ENCODE peak calls at places on chromosomes 2 and 18, in eight cellular contexts. One of them, this sample, is unnamed.

GRCh38 chr2:43519711-43520221 is 76.1 kb downstream of the THADA start:
- DNase-seq in keratinocyte: no peak
- DNase-seq in endothelial cell: no peak
- DNase-seq in esophagus squamous epithelium: no peak
- DNase-seq in HCT116: no peak
- DNase-seq in adrenal gland: no peak
- DNase-seq in AG09309: peak
- DNase-seq in dorsolateral prefrontal cortex: no peak
- DNase-seq in this sample: peak

GRCh38 chr2:151260492-151261239 is 997 bp downstream of the RBM43 start:
- DNase-seq in keratinocyte: no peak
- DNase-seq in endothelial cell: no peak
- DNase-seq in esophagus squamous epithelium: no peak
- DNase-seq in HCT116: no peak
- DNase-seq in adrenal gland: no peak
- DNase-seq in AG09309: peak
- DNase-seq in dorsolateral prefrontal cortex: no peak
- DNase-seq in this sample: no peak

GRCh38 chr2:143030127-143030526 is 99.1 kb upstream of the ARHGAP15 start:
- DNase-seq in keratinocyte: no peak
- DNase-seq in endothelial cell: no peak
- DNase-seq in esophagus squamous epithelium: no peak
- DNase-seq in HCT116: no peak
- DNase-seq in adrenal gland: no peak
- DNase-seq in AG09309: no peak
- DNase-seq in dorsolateral prefrontal cortex: no peak
- DNase-seq in this sample: no peak

GRCh38 chr2:109258376-109258775 is 129.4 kb downstream of the SH3RF3 start:
- DNase-seq in keratinocyte: no peak
- DNase-seq in endothelial cell: no peak
- DNase-seq in esophagus squamous epithelium: no peak
- DNase-seq in HCT116: no peak
- DNase-seq in adrenal gland: no peak
- DNase-seq in AG09309: no peak
- DNase-seq in dorsolateral prefrontal cortex: no peak
- DNase-seq in this sample: no peak

GRCh38 chr2:54666741-54667639 is 56.5 kb upstream of the EML6 start:
- DNase-seq in keratinocyte: no peak
- DNase-seq in endothelial cell: no peak
- DNase-seq in esophagus squamous epithelium: no peak
- DNase-seq in HCT116: no peak
- DNase-seq in adrenal gland: peak
- DNase-seq in AG09309: no peak
- DNase-seq in dorsolateral prefrontal cortex: peak
- DNase-seq in this sample: no peak

GRCh38 chr2:219425238-219426067 is 7.3 kb downstream of the DES start:
- DNase-seq in keratinocyte: no peak
- DNase-seq in endothelial cell: no peak
- DNase-seq in esophagus squamous epithelium: no peak
- DNase-seq in HCT116: no peak
- DNase-seq in adrenal gland: no peak
- DNase-seq in AG09309: no peak
- DNase-seq in dorsolateral prefrontal cortex: no peak
- DNase-seq in this sample: no peak

GRCh38 chr2:22301251-22301650 is 1083.7 kb upstream of the KLHL29 start:
- DNase-seq in keratinocyte: no peak
- DNase-seq in endothelial cell: no peak
- DNase-seq in esophagus squamous epithelium: no peak
- DNase-seq in HCT116: no peak
- DNase-seq in adrenal gland: no peak
- DNase-seq in AG09309: no peak
- DNase-seq in dorsolateral prefrontal cortex: no peak
- DNase-seq in this sample: no peak

GRCh38 chr2:170206805-170207407 is 29.0 kb downstream of the MYO3B start:
- DNase-seq in keratinocyte: no peak
- DNase-seq in endothelial cell: no peak
- DNase-seq in esophagus squamous epithelium: no peak
- DNase-seq in HCT116: no peak
- DNase-seq in adrenal gland: no peak
- DNase-seq in AG09309: no peak
- DNase-seq in dorsolateral prefrontal cortex: no peak
- DNase-seq in this sample: no peak

GRCh38 chr18:13183790-13184189 is 34.8 kb upstream of the LDLRAD4 start:
- DNase-seq in keratinocyte: no peak
- DNase-seq in endothelial cell: no peak
- DNase-seq in esophagus squamous epithelium: no peak
- DNase-seq in HCT116: no peak
- DNase-seq in adrenal gland: peak
- DNase-seq in AG09309: no peak
- DNase-seq in dorsolateral prefrontal cortex: no peak
- DNase-seq in this sample: no peak

GRCh38 chr2:218311543-218311884 is 19.2 kb upstream of the TMBIM1 start:
- DNase-seq in keratinocyte: no peak
- DNase-seq in endothelial cell: no peak
- DNase-seq in esophagus squamous epithelium: no peak
- DNase-seq in HCT116: no peak
- DNase-seq in adrenal gland: no peak
- DNase-seq in AG09309: no peak
- DNase-seq in dorsolateral prefrontal cortex: no peak
- DNase-seq in this sample: no peak

GRCh38 chr2:215598376-215598975 is 162.6 kb upstream of the FN1 start:
- DNase-seq in keratinocyte: no peak
- DNase-seq in endothelial cell: no peak
- DNase-seq in esophagus squamous epithelium: no peak
- DNase-seq in HCT116: no peak
- DNase-seq in adrenal gland: no peak
- DNase-seq in AG09309: peak
- DNase-seq in dorsolateral prefrontal cortex: no peak
- DNase-seq in this sample: no peak

GRCh38 chr2:20656561-20656960 is 5.7 kb upstream of the HS1BP3 start:
- DNase-seq in keratinocyte: no peak
- DNase-seq in endothelial cell: no peak
- DNase-seq in esophagus squamous epithelium: no peak
- DNase-seq in HCT116: no peak
- DNase-seq in adrenal gland: no peak
- DNase-seq in AG09309: no peak
- DNase-seq in dorsolateral prefrontal cortex: no peak
- DNase-seq in this sample: no peak

GRCh38 chr2:108023776-108024175 is 37.5 kb downstream of the SLC5A7 start:
- DNase-seq in keratinocyte: no peak
- DNase-seq in endothelial cell: no peak
- DNase-seq in esophagus squamous epithelium: no peak
- DNase-seq in HCT116: no peak
- DNase-seq in adrenal gland: no peak
- DNase-seq in AG09309: no peak
- DNase-seq in dorsolateral prefrontal cortex: no peak
- DNase-seq in this sample: no peak

GRCh38 chr2:19863303-19864041 is 38.3 kb downstream of the TTC32 start:
- DNase-seq in keratinocyte: no peak
- DNase-seq in endothelial cell: peak
- DNase-seq in esophagus squamous epithelium: no peak
- DNase-seq in HCT116: peak
- DNase-seq in adrenal gland: peak
- DNase-seq in AG09309: peak
- DNase-seq in dorsolateral prefrontal cortex: peak
- DNase-seq in this sample: no peak

GRCh38 chr2:11710632-11711381 is 35.6 kb upstream of the LPIN1 start:
- DNase-seq in keratinocyte: no peak
- DNase-seq in endothelial cell: no peak
- DNase-seq in esophagus squamous epithelium: no peak
- DNase-seq in HCT116: no peak
- DNase-seq in adrenal gland: no peak
- DNase-seq in AG09309: no peak
- DNase-seq in dorsolateral prefrontal cortex: no peak
- DNase-seq in this sample: no peak

GRCh38 chr2:113981404-113982134 is 91.7 kb downstream of the ACTR3 start:
- DNase-seq in keratinocyte: no peak
- DNase-seq in endothelial cell: no peak
- DNase-seq in esophagus squamous epithelium: no peak
- DNase-seq in HCT116: no peak
- DNase-seq in adrenal gland: no peak
- DNase-seq in AG09309: peak
- DNase-seq in dorsolateral prefrontal cortex: no peak
- DNase-seq in this sample: no peak

GRCh38 chr2:186688813-186689212 is 5.0 kb upstream of the FAM171B start:
- DNase-seq in keratinocyte: no peak
- DNase-seq in endothelial cell: no peak
- DNase-seq in esophagus squamous epithelium: no peak
- DNase-seq in HCT116: no peak
- DNase-seq in adrenal gland: no peak
- DNase-seq in AG09309: no peak
- DNase-seq in dorsolateral prefrontal cortex: no peak
- DNase-seq in this sample: no peak

GRCh38 chr18:42508683-42509347 is 553.8 kb downstream of the PIK3C3 start:
- DNase-seq in keratinocyte: no peak
- DNase-seq in endothelial cell: no peak
- DNase-seq in esophagus squamous epithelium: no peak
- DNase-seq in HCT116: no peak
- DNase-seq in adrenal gland: no peak
- DNase-seq in AG09309: no peak
- DNase-seq in dorsolateral prefrontal cortex: no peak
- DNase-seq in this sample: no peak

GRCh38 chr2:225104321-225104720 is 62.1 kb upstream of the DOCK10 start:
- DNase-seq in keratinocyte: no peak
- DNase-seq in endothelial cell: no peak
- DNase-seq in esophagus squamous epithelium: no peak
- DNase-seq in HCT116: no peak
- DNase-seq in adrenal gland: no peak
- DNase-seq in AG09309: no peak
- DNase-seq in dorsolateral prefrontal cortex: no peak
- DNase-seq in this sample: no peak

GRCh38 chr2:8541223-8541622 is 140.6 kb upstream of the ID2 start:
- DNase-seq in keratinocyte: no peak
- DNase-seq in endothelial cell: no peak
- DNase-seq in esophagus squamous epithelium: no peak
- DNase-seq in HCT116: no peak
- DNase-seq in adrenal gland: no peak
- DNase-seq in AG09309: no peak
- DNase-seq in dorsolateral prefrontal cortex: no peak
- DNase-seq in this sample: no peak

GRCh38 chr2:68774569-68775271 is 40.1 kb downstream of the ARHGAP25 start:
- DNase-seq in keratinocyte: no peak
- DNase-seq in endothelial cell: peak
- DNase-seq in esophagus squamous epithelium: peak
- DNase-seq in HCT116: no peak
- DNase-seq in adrenal gland: peak
- DNase-seq in AG09309: no peak
- DNase-seq in dorsolateral prefrontal cortex: peak
- DNase-seq in this sample: no peak

GRCh38 chr18:49747876-49748275 is 65.5 kb downstream of the ACAA2 start:
- DNase-seq in keratinocyte: no peak
- DNase-seq in endothelial cell: no peak
- DNase-seq in esophagus squamous epithelium: no peak
- DNase-seq in HCT116: no peak
- DNase-seq in adrenal gland: no peak
- DNase-seq in AG09309: no peak
- DNase-seq in dorsolateral prefrontal cortex: no peak
- DNase-seq in this sample: no peak

GRCh38 chr18:74669136-74669798 is 71.6 kb downstream of the ZNF407 start:
- DNase-seq in keratinocyte: no peak
- DNase-seq in endothelial cell: no peak
- DNase-seq in esophagus squamous epithelium: no peak
- DNase-seq in HCT116: no peak
- DNase-seq in adrenal gland: no peak
- DNase-seq in AG09309: no peak
- DNase-seq in dorsolateral prefrontal cortex: no peak
- DNase-seq in this sample: no peak
- TF ChIP-seq CTCF in keratinocyte: no peak
- TF ChIP-seq CTCF in endothelial cell: no peak
- TF ChIP-seq CTCF in esophagus squamous epithelium: no peak
- TF ChIP-seq CTCF in HCT116: no peak
- TF ChIP-seq CTCF in adrenal gland: no peak
- TF ChIP-seq CTCF in AG09309: no peak
- TF ChIP-seq CTCF in dorsolateral prefrontal cortex: no peak
- TF ChIP-seq CTCF in this sample: no peak

DNA sequence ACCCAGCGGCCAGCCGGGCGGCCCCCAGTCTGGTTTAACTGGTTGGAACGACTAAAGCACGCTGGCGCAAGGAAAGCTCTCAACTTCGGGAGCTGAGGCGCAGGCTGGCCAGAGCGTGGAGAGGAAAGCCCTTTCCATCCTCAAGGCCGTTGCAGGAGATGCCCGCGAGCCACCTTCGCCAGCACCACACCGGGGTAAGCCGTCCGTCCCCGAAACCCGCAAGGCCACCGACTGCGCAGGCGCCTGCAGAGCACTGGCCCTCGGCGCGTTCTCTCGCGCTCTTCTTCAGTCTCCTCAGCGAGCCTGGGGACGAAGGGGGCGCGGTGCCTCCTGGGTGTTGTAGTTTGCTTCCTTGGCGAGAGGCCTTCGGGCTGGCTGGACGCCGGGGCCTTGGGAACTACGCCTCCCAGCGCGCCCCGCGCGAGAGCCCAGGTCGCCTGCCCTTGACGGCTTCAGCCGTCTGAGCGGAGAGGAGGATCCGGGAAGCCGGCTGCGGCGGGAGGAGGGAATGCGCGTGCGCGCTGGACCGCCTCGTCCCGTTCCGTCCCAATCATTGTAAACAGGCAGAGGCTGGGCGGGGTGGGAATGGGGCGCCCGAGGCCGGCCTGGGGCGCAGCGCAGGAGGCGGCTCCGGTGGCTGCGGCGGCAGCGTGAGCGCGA is at the start of gene RALBP1:
- DNase-seq in keratinocyte: peak
- DNase-seq in endothelial cell: peak
- DNase-seq in esophagus squamous epithelium: peak
- DNase-seq in HCT116: peak
- DNase-seq in adrenal gland: peak
- DNase-seq in AG09309: peak
- DNase-seq in dorsolateral prefrontal cortex: peak
- DNase-seq in this sample: peak
- TF ChIP-seq CTCF in keratinocyte: no peak
- TF ChIP-seq CTCF in endothelial cell: no peak
- TF ChIP-seq CTCF in esophagus squamous epithelium: no peak
- TF ChIP-seq CTCF in HCT116: no peak
- TF ChIP-seq CTCF in adrenal gland: no peak
- TF ChIP-seq CTCF in AG09309: peak
- TF ChIP-seq CTCF in dorsolateral prefrontal cortex: peak
- TF ChIP-seq CTCF in this sample: peak

DNA sequence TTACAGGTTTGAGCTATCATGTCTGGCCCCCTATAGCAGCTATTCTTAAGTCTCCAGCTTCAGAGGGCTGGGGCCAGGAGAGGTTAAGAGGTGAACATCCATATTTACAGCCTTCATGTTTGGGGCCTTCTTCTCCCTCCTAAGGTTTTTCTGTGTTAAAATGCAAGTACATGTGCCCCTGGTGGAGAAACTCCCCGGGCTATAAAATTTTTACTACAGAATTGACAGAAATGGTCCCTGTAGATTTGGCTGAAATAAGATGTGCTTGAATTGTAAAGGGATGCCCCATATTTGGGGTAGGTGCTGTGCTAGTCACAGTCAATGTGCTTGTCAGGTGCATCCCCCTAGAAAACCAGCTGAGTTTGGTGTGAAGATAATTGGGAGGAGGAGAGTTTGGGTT is 263.3 kb upstream of the CXCR4 start:
- DNase-seq in keratinocyte: no peak
- DNase-seq in endothelial cell: no peak
- DNase-seq in esophagus squamous epithelium: no peak
- DNase-seq in HCT116: no peak
- DNase-seq in adrenal gland: no peak
- DNase-seq in AG09309: no peak
- DNase-seq in dorsolateral prefrontal cortex: no peak
- DNase-seq in this sample: no peak
- TF ChIP-seq CTCF in keratinocyte: no peak
- TF ChIP-seq CTCF in endothelial cell: no peak
- TF ChIP-seq CTCF in esophagus squamous epithelium: no peak
- TF ChIP-seq CTCF in HCT116: no peak
- TF ChIP-seq CTCF in adrenal gland: no peak
- TF ChIP-seq CTCF in AG09309: no peak
- TF ChIP-seq CTCF in dorsolateral prefrontal cortex: no peak
- TF ChIP-seq CTCF in this sample: no peak

GRCh38 chr2:119234021-119235019 is 10.7 kb downstream of the STEAP3 start:
- DNase-seq in keratinocyte: no peak
- DNase-seq in endothelial cell: peak
- DNase-seq in esophagus squamous epithelium: no peak
- DNase-seq in HCT116: no peak
- DNase-seq in adrenal gland: no peak
- DNase-seq in AG09309: no peak
- DNase-seq in dorsolateral prefrontal cortex: no peak
- DNase-seq in this sample: no peak
- TF ChIP-seq CTCF in keratinocyte: peak
- TF ChIP-seq CTCF in endothelial cell: no peak
- TF ChIP-seq CTCF in esophagus squamous epithelium: no peak
- TF ChIP-seq CTCF in HCT116: peak
- TF ChIP-seq CTCF in adrenal gland: peak
- TF ChIP-seq CTCF in AG09309: peak
- TF ChIP-seq CTCF in dorsolateral prefrontal cortex: peak
- TF ChIP-seq CTCF in this sample: peak